ENCODE peak calls at places on chromosomes 4 and X, in seven cellular contexts. V is foreskin fibroblast, L is uterus, C is GM12865, U is AG04450, E is Peyer's patch, Q is prostate gland. K is an unnamed sample.

GRCh38 chr4:56651071-56651384 is 30.1 kb downstream of the HOPX start:
- DNase-seq in Q (no peak), U (no peak), L (no peak), E (no peak), C (no peak), V (no peak), K (no peak)

GRCh38 chr4:17310269-17310652 is 201.6 kb downstream of the QDPR start:
- DNase-seq in U (no peak), E (no peak), L (no peak), V (peak; percentile 26), Q (no peak), C (peak; percentile 65), K (peak; percentile 26)

GRCh38 chrX:121389976-121390709 is 342.7 kb downstream of the GLUD2 start:
- DNase-seq in V (peak; percentile 22), E (no peak), Q (no peak), L (no peak), C (no peak), U (no peak), K (peak; percentile 0)

GRCh38 chrX:11786862-11787261 is 28.8 kb downstream of the MSL3 start:
- DNase-seq in E (no peak), L (no peak), V (no peak), U (no peak), Q (no peak), C (peak; percentile 37), K (no peak)

GRCh38 chrX:37000140-37000539 is 8.0 kb upstream of the FAM47C start:
- DNase-seq in L (no peak), C (no peak), U (no peak), E (no peak), Q (no peak), V (no peak), K (no peak)

GRCh38 chrX:110251961-110252360 is 65.9 kb downstream of the AMMECR1 start:
- DNase-seq in E (no peak), L (no peak), C (no peak), V (no peak), Q (no peak), U (no peak), K (no peak)

GRCh38 chr4:7764466-7764865 is 175.2 kb downstream of the AFAP1 start:
- DNase-seq in V (no peak), L (no peak), U (no peak), C (no peak), Q (no peak), E (no peak), K (no peak)

GRCh38 chrX:44898411-44899221 is 25.6 kb downstream of the KDM6A start:
- DNase-seq in Q (no peak), E (no peak), L (no peak), C (peak; percentile 57), V (no peak), U (no peak), K (no peak)

GRCh38 chr4:113385500-113385899 is 336.0 kb downstream of the ANK2 start:
- DNase-seq in E (no peak), U (no peak), Q (no peak), L (no peak), C (no peak), V (no peak), K (no peak)

GRCh38 chr4:54683616-54684346 is 26.0 kb downstream of the KIT start:
- DNase-seq in L (no peak), Q (no peak), V (no peak), C (peak; percentile 53), E (peak; percentile 49), U (no peak), K (no peak)

GRCh38 chr4:17494258-17494657 is 17.6 kb downstream of the QDPR start:
- DNase-seq in Q (no peak), C (no peak), E (no peak), V (peak; percentile 76), L (peak; percentile 33), U (no peak), K (peak; percentile 19)

GRCh38 chr4:180909279-180909678 is 1333.9 kb upstream of the TENM3 start:
- DNase-seq in L (no peak), V (no peak), Q (no peak), C (peak; percentile 15), E (no peak), U (no peak), K (no peak)

GRCh38 chr4:26263165-26263564 is 57.6 kb upstream of the RBPJ start:
- DNase-seq in E (no peak), V (no peak), L (no peak), C (peak; percentile 40), U (no peak), Q (no peak), K (no peak)

GRCh38 chr4:90071289-90072235 is 55.6 kb upstream of the CCSER1 start:
- DNase-seq in U (no peak), C (no peak), Q (no peak), L (no peak), E (no peak), V (no peak), K (no peak)

GRCh38 chr4:53599632-53600031 is 8.3 kb upstream of the LNX1 start:
- DNase-seq in E (no peak), V (no peak), L (no peak), Q (no peak), C (peak; percentile 49), U (no peak), K (no peak)

GRCh38 chrX:148732743-148733142 is 232.3 kb downstream of the AFF2 start:
- DNase-seq in Q (no peak), L (no peak), V (no peak), U (no peak), E (no peak), C (no peak), K (no peak)

GRCh38 chr4:151035321-151035720 is 20.2 kb upstream of the LRBA start:
- DNase-seq in C (no peak), E (no peak), U (no peak), L (no peak), Q (peak; percentile 38), V (no peak), K (no peak)

GRCh38 chr4:134202557-134202956 is 968 bp upstream of the PABPC4L start:
- DNase-seq in E (no peak), Q (peak; percentile 44), U (no peak), V (no peak), C (no peak), L (no peak), K (peak; percentile 32)

GRCh38 chr4:98027827-98028226 is 115.4 kb downstream of the STPG2 start:
- DNase-seq in C (no peak), U (no peak), Q (no peak), V (no peak), E (no peak), L (no peak), K (no peak)

GRCh38 chr4:41887821-41888699 is 47.2 kb upstream of the TMEM33 start:
- DNase-seq in L (no peak), Q (no peak), E (peak; percentile 33), V (peak; percentile 33), U (peak; percentile 24), C (peak; percentile 66), K (peak; percentile 37)

GRCh38 chrX:23334871-23335599 is 386 bp downstream of the PTCHD1 start:
- DNase-seq in C (no peak), L (no peak), V (no peak), Q (no peak), U (no peak), E (no peak), K (no peak)

GRCh38 chr4:74366367-74366891 is 1.5 kb downstream of the EREG start:
- DNase-seq in Q (no peak), L (no peak), V (no peak), C (peak; percentile 42), E (no peak), U (no peak), K (no peak)

GRCh38 chrX:70922776-70923473 is 8.0 kb downstream of the SLC7A3 start:
- DNase-seq in C (no peak), Q (no peak), V (no peak), E (no peak), U (no peak), L (no peak), K (no peak)

GRCh38 chr4:24637173-24637572 is 52.8 kb upstream of the DHX15 start:
- DNase-seq in L (no peak), C (no peak), V (no peak), U (no peak), E (no peak), Q (no peak), K (no peak)

GRCh38 chr4:24630937-24631336 is 46.6 kb upstream of the DHX15 start:
- DNase-seq in Q (no peak), C (no peak), U (no peak), V (no peak), L (no peak), E (no peak), K (no peak)

GRCh38 chr4:24632011-24632410 is 47.7 kb upstream of the DHX15 start:
- DNase-seq in U (no peak), E (no peak), C (no peak), Q (no peak), L (no peak), V (no peak), K (no peak)
- H3K4me3 ChIP-seq in U (no peak overlapping the region), E (no peak overlapping the region), C (no peak overlapping the region), Q (no peak overlapping the region), L (no peak overlapping the region), V (no peak overlapping the region), K (no peak overlapping the region)

GRCh38 chrX:1873671-1874070 is 258.8 kb downstream of the ASMT start:
- DNase-seq in E (no peak), U (no peak), C (no peak), V (no peak), L (no peak), Q (no peak), K (no peak)
- H3K4me3 ChIP-seq in E (no peak overlapping the region), U (no peak overlapping the region), C (no peak overlapping the region), V (no peak overlapping the region), L (no peak overlapping the region), Q (no peak overlapping the region), K (no peak overlapping the region)

DNA sequence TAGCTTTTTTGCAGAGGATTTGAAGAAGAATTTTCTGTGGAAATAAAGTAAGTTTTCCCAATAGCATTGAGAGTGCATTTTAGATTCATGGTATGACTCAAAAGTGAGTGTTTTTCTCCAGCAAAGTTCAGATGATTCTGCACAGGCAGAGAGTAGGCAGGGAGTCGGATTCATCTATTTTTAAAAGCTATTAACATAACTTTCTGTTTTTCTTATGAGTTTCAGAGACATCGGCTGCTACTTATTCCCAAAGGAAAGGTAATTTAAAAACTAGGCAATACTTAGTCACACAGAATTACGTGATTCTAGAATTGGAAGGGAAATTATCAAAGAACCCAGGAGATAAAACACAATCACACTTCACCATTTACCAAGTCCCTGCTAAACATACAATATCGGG is 4.4 kb downstream of the CCDC110 start:
- DNase-seq in L (no peak), U (no peak), Q (no peak), V (peak; percentile 16), E (no peak), C (no peak), K (no peak)
- H3K4me3 ChIP-seq in L (no peak overlapping the region), U (no peak overlapping the region), Q (no peak overlapping the region), V (no peak overlapping the region), E (no peak overlapping the region), C (no peak overlapping the region), K (no peak overlapping the region)

DNA sequence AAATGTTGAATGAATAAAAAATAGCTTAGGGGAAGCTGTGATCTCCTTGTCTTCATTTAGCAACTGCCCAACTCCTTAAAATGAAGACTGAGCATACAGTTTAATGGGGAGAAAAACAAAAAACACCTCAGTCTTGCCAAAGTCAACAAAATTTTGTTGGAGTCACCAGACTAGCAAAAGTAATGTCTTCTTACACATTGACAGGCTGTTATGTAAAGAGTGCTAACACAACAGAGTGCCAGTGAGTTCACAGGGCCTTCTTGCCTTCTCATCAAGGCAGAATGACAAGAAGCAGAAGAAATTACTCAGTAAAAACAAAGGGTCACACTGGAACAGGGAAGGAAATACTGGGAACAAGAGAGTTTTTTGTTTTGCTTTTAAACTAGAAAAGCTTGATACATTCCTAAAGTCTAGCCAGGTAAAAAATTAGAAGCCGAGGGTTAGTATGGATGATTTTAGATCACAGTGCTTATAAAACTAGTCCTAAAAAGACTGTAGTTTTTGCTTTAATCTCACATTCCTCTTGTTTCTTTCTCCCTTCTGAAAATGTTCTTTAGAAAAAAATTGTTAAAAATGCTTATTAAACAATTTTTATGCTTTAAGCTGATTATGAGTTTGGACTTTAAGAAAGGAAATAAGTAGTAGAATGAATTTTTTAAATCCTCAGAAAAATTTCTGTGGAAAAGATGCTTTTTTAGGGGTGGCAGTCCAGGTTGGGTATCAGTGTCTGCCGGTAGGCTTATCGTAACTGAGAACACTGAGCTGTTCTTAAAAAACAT is 38.7 kb upstream of the FRAS1 start:
- DNase-seq in V (no peak), L (no peak), C (no peak), E (no peak), U (no peak), Q (peak; percentile 32), K (no peak)
- H3K4me3 ChIP-seq in V (no peak overlapping the region), L (no peak overlapping the region), C (no peak overlapping the region), E (no peak overlapping the region), U (no peak overlapping the region), Q (no peak overlapping the region), K (no peak overlapping the region)

K was measured in astrocyte of the cerebellum.